ENCODE peak calls at places on chromosome 19, in four cellular contexts. P, F, G and C are unnamed samples.
A peak's percentile ranks its signal among the peaks of the same experiment; 100 is the strongest.

GRCh38 chr19:11375143-11375948 is 880 bp downstream of the SWSAP1 start:
- DNase-seq in G (peak; percentile 45), P (no peak), F (peak; percentile 79), C (peak; percentile 92)

GRCh38 chr19:8589177-8589714 is 12.0 kb upstream of the MYO1F start:
- DNase-seq in F (no peak), G (peak; percentile 41), P (no peak), C (no peak)

GRCh38 chr19:41351339-41352245 is 2.1 kb downstream of the TGFB1 start:
- DNase-seq in P (peak; percentile 72), G (peak; percentile 97), F (peak; percentile 66), C (peak; percentile 56)

GRCh38 chr19:13011653-13012389 is 16.5 kb downstream of the NFIX start:
- DNase-seq in P (no peak), G (peak; percentile 73), F (peak; percentile 78), C (no peak)

GRCh38 chr19:54418030-54418929 is 3.0 kb downstream of the TTYH1 start:
- DNase-seq in F (peak; percentile 43), G (peak; percentile 95), P (no peak), C (no peak)

GRCh38 chr19:35959040-35959967 is 23.1 kb downstream of the LRFN3 start:
- DNase-seq in P (no peak), F (peak; percentile 57), G (peak; percentile 81), C (no peak)

GRCh38 chr19:35468637-35469036 is 20.6 kb downstream of the FFAR2 start:
- DNase-seq in P (peak; percentile 24), F (peak; percentile 77), G (peak; percentile 93), C (peak; percentile 76)

GRCh38 chr19:3102239-3103140 is 8.3 kb downstream of the GNA11 start:
- DNase-seq in G (peak; percentile 80), F (no peak), P (no peak), C (no peak)

GRCh38 chr19:39413269-39413902 is 917 bp downstream of the PLEKHG2 start:
- DNase-seq in P (no peak), F (peak; percentile 74), G (peak; percentile 97), C (peak; percentile 52)

DNA sequence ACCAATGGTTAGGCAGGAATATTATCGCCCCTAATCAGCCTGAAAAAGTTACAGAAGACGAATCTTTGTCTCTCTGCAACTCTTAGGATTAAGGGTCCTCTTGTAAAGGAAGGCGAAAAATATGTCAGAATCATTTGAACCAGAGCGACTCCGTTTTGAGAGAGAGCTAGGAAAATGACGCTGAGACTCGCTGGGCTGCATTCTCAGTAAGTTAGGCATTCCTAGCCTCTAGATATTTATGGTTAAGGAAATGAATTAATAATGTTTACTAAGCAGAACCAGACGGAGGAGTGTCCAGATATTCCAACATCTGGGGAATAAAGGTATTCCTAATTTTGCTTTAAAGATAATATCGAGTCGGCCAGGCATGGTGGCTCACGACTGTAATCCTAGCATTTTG is 755 bp upstream of the ZNF726 start:
- DNase-seq in F (no peak), G (no peak), P (no peak), C (no peak)
- H3K4me2 ChIP-seq in F (no peak overlapping the region), G (peak overlapping the region; percentile 86), P (no peak overlapping the region), C (peak overlapping the region; percentile 25)

DNA sequence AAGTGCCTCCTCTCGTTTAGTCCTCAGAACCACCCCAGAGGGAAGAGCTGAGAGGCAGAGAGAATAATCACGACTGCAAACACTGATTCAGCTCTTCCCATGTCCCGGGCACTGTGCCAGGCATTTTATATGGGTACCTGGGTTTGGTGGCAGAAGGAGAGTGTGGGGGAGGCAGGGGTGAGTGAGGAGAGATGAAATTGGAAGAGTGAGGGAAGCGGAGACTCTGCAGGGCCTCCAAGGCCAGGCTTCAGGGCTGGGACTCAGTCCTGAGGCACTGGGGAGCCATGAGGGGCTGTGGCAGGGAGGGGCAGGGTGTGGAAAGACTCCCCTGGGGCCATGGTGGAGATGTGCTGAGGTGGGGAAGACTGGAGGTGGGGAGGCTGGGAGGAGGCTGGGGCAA is 8.7 kb downstream of the SYNGR4 start:
- DNase-seq in F (no peak), G (no peak), P (peak; percentile 46), C (no peak)
- H3K36me3 ChIP-seq in F (no peaks in the 10 kb centered on the region), G (no peaks in the 10 kb centered on the region), P (no peaks in the 10 kb centered on the region), C (no peaks in the 10 kb centered on the region)

GRCh38 chr19:6753178-6754031 is 13.8 kb downstream of the SH2D3A start:
- DNase-seq in F (peak; percentile 99), P (no peak), G (peak; percentile 96), C (peak; percentile 99)
- H3K4me2 ChIP-seq in F (peak overlapping the region; percentile 92), P (no peak overlapping the region), G (peak overlapping the region; percentile 81), C (peak overlapping the region; percentile 75)

GRCh38 chr19:34218818-34219164 is 35.6 kb upstream of the GARRE1 start:
- DNase-seq in P (no peak), F (no peak), G (no peak), C (no peak)

GRCh38 chr19:34220472-34221063 is 33.8 kb upstream of the GARRE1 start:
- DNase-seq in P (peak; percentile 31), F (peak; percentile 83), G (no peak), C (peak; percentile 73)

GRCh38 chr19:34225659-34226015 is 28.7 kb upstream of the GARRE1 start:
- DNase-seq in F (no peak), G (no peak), P (no peak), C (no peak)

GRCh38 chr19:34224996-34225658 is 29.2 kb upstream of the GARRE1 start:
- DNase-seq in P (peak; percentile 36), G (no peak), F (peak; percentile 70), C (no peak)

DNA sequence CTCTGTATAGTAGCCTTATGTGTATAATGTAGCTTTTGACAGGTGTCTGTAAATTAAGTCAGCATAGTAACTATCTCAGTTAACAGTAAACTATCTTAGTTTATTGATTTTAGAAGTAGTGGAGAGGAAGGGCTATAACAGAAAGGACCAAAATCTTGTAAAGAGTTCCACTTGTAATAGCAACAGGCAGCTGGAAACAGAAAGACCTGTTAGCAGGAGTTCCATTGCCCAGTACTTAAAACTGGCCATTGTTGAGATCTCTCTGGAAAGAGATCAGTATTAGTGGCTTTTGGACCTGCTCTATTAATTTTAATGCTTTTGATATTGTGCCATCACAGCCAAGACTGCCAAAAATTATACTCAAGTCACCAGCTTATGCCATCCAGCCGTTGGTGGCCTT is 32.0 kb upstream of the GARRE1 start:
- DNase-seq in F (no peak), G (no peak), P (no peak), C (no peak)
- H3K36me3 ChIP-seq in F (peaks cover 46% of the 10 kb centered on the region), G (peaks cover 72% of the 10 kb centered on the region), P (peaks cover 37% of the 10 kb centered on the region), C (peaks cover 98% of the 10 kb centered on the region)

DNA sequence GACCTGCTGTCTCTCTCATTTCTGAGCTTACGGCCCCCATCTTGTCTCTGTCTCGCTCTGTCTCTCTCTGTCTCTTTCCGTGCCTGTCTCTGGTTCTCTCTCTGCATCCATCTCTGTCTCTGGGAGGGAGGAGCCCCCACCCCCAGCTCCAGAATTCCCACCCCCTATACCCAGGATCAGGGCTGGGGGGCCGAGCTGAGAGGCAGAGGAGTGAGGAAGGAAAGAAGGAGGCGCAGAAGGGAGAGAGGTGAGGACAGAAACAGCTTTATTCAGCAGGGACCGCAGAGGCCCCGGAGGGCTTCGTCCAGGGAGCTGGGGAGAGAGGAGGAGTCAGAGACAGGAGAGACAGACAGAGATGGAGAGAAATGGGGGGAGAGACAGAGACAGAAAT is 14.0 kb downstream of the JOSD2 start:
- DNase-seq in G (no peak), P (no peak), F (no peak), C (no peak)
- H3K4me2 ChIP-seq in G (no peak overlapping the region), P (no peak overlapping the region), F (no peak overlapping the region), C (no peak overlapping the region)

GRCh38 chr19:4288091-4288777 is 9.2 kb downstream of the SHD start:
- DNase-seq in P (no peak), F (peak; percentile 59), G (peak; percentile 15), C (no peak)
- H3K36me3 ChIP-seq in P (no peaks in the 10 kb centered on the region), F (no peaks in the 10 kb centered on the region), G (no peaks in the 10 kb centered on the region), C (no peaks in the 10 kb centered on the region)

GRCh38 chr19:18980432-18981020 is 39.5 kb upstream of the HOMER3 start:
- DNase-seq in P (no peak), F (no peak), G (peak; percentile 72), C (no peak)

GRCh38 chr19:18975864-18976263 is 34.8 kb upstream of the HOMER3 start:
- DNase-seq in P (no peak), F (no peak), G (peak; percentile 17), C (no peak)

GRCh38 chr19:18975011-18975410 is 34.0 kb upstream of the HOMER3 start:
- DNase-seq in F (no peak), P (peak; percentile 74), G (peak; percentile 66), C (no peak)

GRCh38 chr19:18982669-18983068 is 41.7 kb upstream of the HOMER3 start:
- DNase-seq in P (no peak), F (no peak), G (no peak), C (no peak)

DNA sequence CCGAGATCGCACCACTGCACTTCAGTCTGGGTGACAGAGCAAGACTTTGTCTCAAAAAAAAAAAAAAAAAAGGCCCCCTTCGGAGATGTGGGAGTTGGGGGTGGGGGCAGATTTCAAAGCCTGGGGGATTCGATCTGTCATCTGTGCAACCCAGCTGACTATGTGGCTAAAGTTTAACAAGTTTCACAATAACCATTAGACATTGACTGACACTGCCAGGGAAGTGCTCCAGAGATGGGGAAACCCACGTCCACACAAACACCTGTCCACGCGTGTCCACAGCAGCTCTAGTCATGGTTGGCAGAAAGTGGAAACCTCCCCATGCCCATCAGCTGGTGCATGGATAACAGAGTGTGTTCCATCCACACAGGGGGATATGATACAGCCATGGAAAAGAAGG is 37.6 kb upstream of the HOMER3 start:
- DNase-seq in G (no peak), F (no peak), P (no peak), C (no peak)
- H3K4me2 ChIP-seq in G (no peak overlapping the region), F (no peak overlapping the region), P (no peak overlapping the region), C (no peak overlapping the region)